ENCODE peak calls at places on chromosomes 16 and 17, in four cellular contexts. One of them, this sample, is unnamed.

GRCh38 chr17:35241520-35241919 is 1.4 kb upstream of the SLFN5 start:
- DNase-seq in HepG2: no peak
- DNase-seq in WTC11: no peak
- DNase-seq in K562: no peak
- DNase-seq in this sample: no peak

GRCh38 chr16:85227262-85227923 is 115.1 kb upstream of the CIBAR2 start:
- DNase-seq in HepG2: no peak
- DNase-seq in WTC11: no peak
- DNase-seq in K562: no peak
- DNase-seq in this sample: no peak

GRCh38 chr16:86982912-86983311 is 334.3 kb downstream of the C16orf95 start:
- DNase-seq in HepG2: no peak
- DNase-seq in WTC11: no peak
- DNase-seq in K562: no peak
- DNase-seq in this sample: no peak

GRCh38 chr17:28737770-28738679 is 5.8 kb upstream of the TRAF4 start:
- DNase-seq in HepG2: no peak
- DNase-seq in WTC11: no peak
- DNase-seq in K562: no peak
- DNase-seq in this sample: no peak

GRCh38 chr17:81711814-81712467 is at the start of gene SLC25A10:
- DNase-seq in HepG2: peak; percentile 89
- DNase-seq in WTC11: peak; percentile 64
- DNase-seq in K562: peak; percentile 88
- DNase-seq in this sample: peak; percentile 89

GRCh38 chr17:27778193-27778592 is 22.1 kb downstream of the NOS2 start:
- DNase-seq in HepG2: no peak
- DNase-seq in WTC11: no peak
- DNase-seq in K562: no peak
- DNase-seq in this sample: no peak

GRCh38 chr17:8338806-8339205 is 834 bp upstream of the ODF4 start:
- DNase-seq in HepG2: no peak
- DNase-seq in WTC11: no peak
- DNase-seq in K562: no peak
- DNase-seq in this sample: no peak

GRCh38 chr16:1912215-1912543 is 6.0 kb downstream of the HS3ST6 start:
- DNase-seq in HepG2: no peak
- DNase-seq in WTC11: no peak
- DNase-seq in K562: no peak
- DNase-seq in this sample: no peak

GRCh38 chr16:57966133-57966805 is 4.7 kb downstream of the CNGB1 start:
- DNase-seq in HepG2: no peak
- DNase-seq in WTC11: no peak
- DNase-seq in K562: no peak
- DNase-seq in this sample: no peak

GRCh38 chr17:6578491-6578890 is 22.1 kb upstream of the PITPNM3 start:
- DNase-seq in HepG2: no peak
- DNase-seq in WTC11: no peak
- DNase-seq in K562: no peak
- DNase-seq in this sample: no peak

GRCh38 chr17:1766382-1767135 is 4.7 kb downstream of the SERPINF1 start:
- DNase-seq in HepG2: no peak
- DNase-seq in WTC11: no peak
- DNase-seq in K562: no peak
- DNase-seq in this sample: no peak

GRCh38 chr17:1765576-1765975 is 3.7 kb downstream of the SERPINF1 start:
- DNase-seq in HepG2: no peak
- DNase-seq in WTC11: no peak
- DNase-seq in K562: no peak
- DNase-seq in this sample: no peak

GRCh38 chr17:1762233-1762905 is 509 bp downstream of the SERPINF1 start:
- DNase-seq in HepG2: peak; percentile 88
- DNase-seq in WTC11: no peak
- DNase-seq in K562: peak; percentile 67
- DNase-seq in this sample: no peak

GRCh38 chr17:1762906-1763829 is 1.3 kb downstream of the SERPINF1 start:
- DNase-seq in HepG2: peak; percentile 99
- DNase-seq in WTC11: no peak
- DNase-seq in K562: peak; percentile 68
- DNase-seq in this sample: no peak

DNA sequence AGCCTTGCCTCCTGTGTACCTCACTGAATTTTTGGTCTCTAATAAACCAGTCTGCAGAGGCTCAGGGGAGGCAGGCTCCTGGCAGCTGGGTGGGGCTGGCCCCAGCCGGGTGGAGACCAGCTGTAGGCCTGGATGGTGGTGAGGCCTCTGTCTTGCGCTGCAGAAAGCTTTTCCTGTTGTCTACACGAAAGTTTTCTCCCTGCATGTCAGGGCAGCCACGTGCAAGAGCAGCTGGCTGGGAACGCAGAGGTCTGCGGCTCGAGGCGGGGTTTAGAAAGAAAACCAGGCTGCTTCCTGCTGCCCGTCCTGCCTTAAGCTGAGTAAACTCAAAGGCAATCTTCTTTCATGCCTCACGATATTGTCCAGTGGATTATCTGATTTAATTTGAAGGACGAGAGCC is 2.4 kb downstream of the SERPINF1 start:
- DNase-seq in HepG2: no peak
- DNase-seq in WTC11: no peak
- DNase-seq in K562: no peak
- DNase-seq in this sample: no peak
- TF ChIP-seq NR3C1 in HepG2: no peak
- TF ChIP-seq NR3C1 in WTC11: no peak
- TF ChIP-seq NR3C1 in K562: no peak
- TF ChIP-seq NR3C1 in this sample: no peak

GRCh38 chr16:9372934-9373890 is 281.8 kb downstream of the HAPSTR1 start:
- DNase-seq in HepG2: no peak
- DNase-seq in WTC11: no peak
- DNase-seq in K562: no peak
- DNase-seq in this sample: no peak
- TF ChIP-seq ESRRA in HepG2: no peak
- TF ChIP-seq ESRRA in WTC11: no peak
- TF ChIP-seq ESRRA in K562: no peak
- TF ChIP-seq ESRRA in this sample: no peak

GRCh38 chr17:4510615-4510941 is 11.9 kb downstream of the SPNS2 start:
- DNase-seq in HepG2: no peak
- DNase-seq in WTC11: no peak
- DNase-seq in K562: no peak
- DNase-seq in this sample: no peak
- TF ChIP-seq NR3C1 in HepG2: no peak
- TF ChIP-seq NR3C1 in WTC11: no peak
- TF ChIP-seq NR3C1 in K562: no peak
- TF ChIP-seq NR3C1 in this sample: no peak

DNA sequence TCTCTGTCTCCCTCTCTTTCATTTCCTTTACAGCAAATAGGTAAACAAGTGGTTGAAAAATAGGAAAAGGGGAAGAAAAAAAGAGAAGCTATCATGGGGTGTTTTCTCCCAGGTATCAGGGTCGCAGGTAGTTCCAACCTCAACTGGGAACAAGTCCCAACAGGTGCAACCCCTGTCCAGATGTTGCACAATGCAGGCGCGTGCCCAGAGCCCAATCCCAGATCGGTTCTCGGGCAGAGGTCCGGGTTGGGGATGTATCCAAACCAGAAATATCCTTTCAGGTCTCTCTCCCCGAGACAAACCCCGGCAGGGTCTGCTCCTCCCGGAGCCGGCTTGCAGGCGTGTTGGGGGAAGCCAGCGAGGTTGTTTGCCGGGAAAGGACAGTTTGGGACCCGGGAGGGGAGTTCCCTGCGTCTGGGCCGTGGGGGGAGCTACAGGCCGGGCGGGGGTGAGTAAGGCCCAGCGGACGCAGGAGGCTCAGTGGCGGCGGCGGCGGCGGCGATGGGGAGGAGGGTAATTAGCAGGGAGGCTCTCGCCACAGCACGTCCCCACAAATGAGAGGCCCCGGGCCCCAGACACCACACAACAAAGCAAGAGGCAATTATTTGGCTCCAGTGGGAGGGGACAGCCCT is 21.2 kb upstream of the SP6 start:
- DNase-seq in HepG2: no peak
- DNase-seq in WTC11: peak; percentile 64
- DNase-seq in K562: no peak
- DNase-seq in this sample: no peak
- TF ChIP-seq ESRRA in HepG2: no peak
- TF ChIP-seq ESRRA in WTC11: no peak
- TF ChIP-seq ESRRA in K562: no peak
- TF ChIP-seq ESRRA in this sample: no peak

DNA sequence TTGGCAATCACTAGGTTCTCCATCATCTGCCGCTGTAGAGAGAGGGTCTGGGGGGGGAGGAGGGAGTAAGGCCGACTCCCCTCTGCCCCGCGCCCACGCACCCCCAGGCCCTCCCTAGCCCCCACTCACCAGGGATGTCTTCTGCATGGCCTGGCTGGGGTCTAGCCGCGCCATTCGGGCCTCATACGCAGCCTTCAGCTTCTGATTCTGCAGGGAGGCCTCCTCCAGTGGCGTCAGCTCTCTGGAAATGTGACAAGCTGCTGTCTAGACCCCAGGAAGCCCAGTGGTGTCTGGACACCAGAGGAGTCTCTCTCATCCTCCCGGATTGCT is 8.3 kb downstream of the VPS9D1 start:
- DNase-seq in HepG2: no peak
- DNase-seq in WTC11: no peak
- DNase-seq in K562: peak; percentile 51
- DNase-seq in this sample: no peak
- TF ChIP-seq NR3C1 in HepG2: no peak
- TF ChIP-seq NR3C1 in WTC11: no peak
- TF ChIP-seq NR3C1 in K562: no peak
- TF ChIP-seq NR3C1 in this sample: no peak